ENCODE peak calls at places on chromosomes 13 and 19, in eight cellular contexts. F is mucosa of gallbladder; L is activated T-helper 1 cell treated with Interleukin-2 at 50 U/mL for 16 hours; D is activated CD4-positive, alpha-beta T cell treated with anti-CD3 and anti-CD28 coated beads for 36 hours; N is tibial artery; H is neuronal stem cell; P is pons; C is AG09319. A is an unnamed sample.
A peak's percentile ranks its signal among the peaks of the same experiment; 100 is the strongest.

GRCh38 chr13:76917096-76917495 is 30.9 kb upstream of the KCTD12 start:
- DNase-seq in F (no peak), L (no peak), D (no peak), N (no peak), H (no peak), P (no peak), C (no peak), A (no peak)

GRCh38 chr13:79937311-79938243 is 403.3 kb downstream of the SPRY2 start:
- DNase-seq in F (no peak), L (no peak), D (no peak), N (no peak), H (no peak), P (peak; percentile 92), C (no peak), A (no peak)

GRCh38 chr13:27120811-27121210 is 50.8 kb downstream of the USP12 start:
- DNase-seq in F (no peak), L (no peak), D (no peak), N (no peak), H (no peak), P (no peak), C (no peak), A (no peak)

GRCh38 chr19:3725640-3726310 is 17.6 kb downstream of the TJP3 start:
- DNase-seq in F (peak; percentile 88), L (no peak), D (no peak), N (no peak), H (no peak), P (no peak), C (no peak), A (no peak)

GRCh38 chr19:42252365-42253244 is 2.3 kb downstream of the ERF start:
- DNase-seq in F (no peak), L (no peak), D (peak; percentile 47), N (peak; percentile 70), H (no peak), P (peak; percentile 92), C (no peak), A (no peak)

GRCh38 chr19:5339470-5339949 is 1.1 kb downstream of the PTPRS start:
- DNase-seq in F (no peak), L (no peak), D (peak; percentile 15), N (no peak), H (no peak), P (no peak), C (no peak), A (no peak)

GRCh38 chr19:42601811-42602443 is 7.2 kb upstream of the CEACAM8 start:
- DNase-seq in F (peak; percentile 34), L (no peak), D (peak; percentile 60), N (no peak), H (no peak), P (no peak), C (no peak), A (peak; percentile 18)

GRCh38 chr13:26929971-26930730 is 169.6 kb upstream of the GPR12 start:
- DNase-seq in F (peak; percentile 50), L (peak; percentile 49), D (peak; percentile 85), N (peak; percentile 36), H (peak; percentile 78), P (peak; percentile 65), C (no peak), A (peak; percentile 20)

GRCh38 chr19:47107953-47108746 is 5.4 kb downstream of the ZC3H4 start:
- DNase-seq in F (no peak), L (no peak), D (peak; percentile 46), N (no peak), H (no peak), P (peak; percentile 59), C (no peak), A (no peak)

GRCh38 chr13:94210826-94211225 is 268.7 kb downstream of the DCT start:
- DNase-seq in F (no peak), L (no peak), D (peak; percentile 12), N (no peak), H (no peak), P (no peak), C (no peak), A (no peak)